ENCODE peak calls at places on chromosome 17, in eight cellular contexts. Z is prostate gland, Y is GM12892, K is GM12878, Q is transverse colon, B is stomach, U is esophagus muscularis mucosa, E is vagina. A is an unnamed sample.

GRCh38 chr17:12620200-12620720 is 45.4 kb upstream of the MYOCD start:
- DNase-seq in E (no peak), B (no peak), Y (no peak), Q (no peak), K (no peak), U (no peak), Z (no peak), A (no peak)

GRCh38 chr17:18951941-18952842 is at the start of gene SLC5A10:
- DNase-seq in K (no peak), Z (no peak), Y (peak), Q (no peak), B (no peak), E (peak), U (no peak), A (no peak)

GRCh38 chr17:39166437-39167335 is 725 bp upstream of the ARL5C start:
- DNase-seq in K (no peak), E (no peak), Q (no peak), Z (no peak), B (no peak), Y (no peak), U (no peak), A (no peak)

GRCh38 chr17:17403899-17404576 is 72.8 kb upstream of the MED9 start:
- DNase-seq in E (no peak), Z (no peak), Q (peak), U (no peak), K (no peak), B (no peak), Y (no peak), A (no peak)

GRCh38 chr17:45332989-45333701 is 16.3 kb upstream of the MAP3K14 start:
- DNase-seq in B (no peak), E (peak), K (no peak), Z (no peak), Q (peak), U (peak), Y (peak), A (peak)

GRCh38 chr17:71234349-71234748 is 886.5 kb upstream of the SOX9 start:
- DNase-seq in Z (no peak), E (no peak), U (no peak), Q (no peak), K (no peak), B (no peak), Y (no peak), A (no peak)

GRCh38 chr17:36089888-36090836 is at the start of gene CCL3:
- DNase-seq in Z (no peak), K (peak), U (no peak), B (no peak), Y (peak), E (no peak), Q (peak), A (no peak)

GRCh38 chr17:39823407-39824054 is 40.6 kb downstream of the IKZF3 start:
- DNase-seq in K (no peak), Q (no peak), Y (no peak), B (no peak), E (no peak), U (no peak), Z (no peak), A (no peak)

GRCh38 chr17:71922439-71922838 is 198.4 kb upstream of the SOX9 start:
- DNase-seq in U (no peak), B (no peak), Z (no peak), E (no peak), Q (no peak), K (peak), Y (no peak), A (no peak)

DNA sequence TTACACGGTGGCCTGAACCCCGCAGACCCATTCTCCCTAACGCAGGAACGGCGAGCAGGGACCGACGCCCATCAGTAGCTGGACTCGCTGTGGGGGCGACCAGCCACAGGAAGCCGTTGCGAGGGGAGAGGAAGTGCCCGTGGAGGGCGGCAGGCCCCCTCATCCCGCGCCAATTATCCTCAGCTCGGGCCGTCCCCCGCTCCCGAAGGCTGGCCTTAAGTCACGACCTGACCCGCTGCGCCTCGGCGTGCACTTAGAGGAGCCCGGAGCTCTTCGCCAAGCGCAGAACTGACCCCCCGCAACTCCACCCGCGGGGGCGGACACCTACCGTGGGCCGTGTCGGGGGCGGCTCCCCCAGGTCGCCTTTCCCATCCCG is 401 bp downstream of the ARL16 start:
- DNase-seq in Z (no peak), E (no peak), Y (no peak), Q (no peak), B (no peak), K (no peak), U (no peak), A (no peak)
- TF ChIP-seq POLR2AphosphoS5 in Z (no peak), E (no peak), Y (peak), Q (no peak), B (no peak), K (no peak), U (no peak), A (no peak)

GRCh38 chr17:14488958-14489550 is 188.2 kb downstream of the HS3ST3B1 start:
- DNase-seq in Q (no peak), E (no peak), B (no peak), Z (no peak), K (no peak), Y (no peak), U (no peak), A (no peak)
- TF ChIP-seq POLR2AphosphoS5 in Q (no peak), E (no peak), B (no peak), Z (no peak), K (no peak), Y (no peak), U (no peak), A (no peak)

DNA sequence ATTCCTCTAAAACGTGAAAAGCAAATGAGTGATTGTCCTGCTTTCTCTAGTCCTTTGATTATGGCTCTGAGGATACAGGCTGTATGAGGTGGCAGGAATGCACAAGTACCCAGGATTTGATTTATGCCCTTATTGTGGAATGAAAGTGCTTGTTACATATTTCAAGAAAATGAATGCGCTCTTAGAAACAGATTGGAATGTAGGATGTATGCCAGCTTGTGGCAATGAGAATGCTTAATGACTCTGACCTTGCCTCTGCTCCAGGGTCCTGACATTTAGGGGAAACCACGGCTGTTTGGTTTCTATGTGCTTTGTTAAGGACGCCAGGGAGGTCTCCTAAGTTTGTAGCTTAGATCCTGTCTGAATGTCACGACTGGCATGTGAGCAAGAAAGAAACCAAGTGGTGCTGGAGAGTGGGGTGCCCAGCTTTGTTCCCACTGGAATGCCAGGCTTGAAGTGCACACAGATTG is 22.0 kb downstream of the PRCD start:
- DNase-seq in Q (no peak), K (no peak), U (no peak), B (no peak), Y (no peak), Z (no peak), E (no peak), A (no peak)
- TF ChIP-seq POLR2AphosphoS5 in Q (no peak), K (no peak), U (no peak), B (peak), Y (no peak), Z (no peak), E (no peak), A (no peak)

GRCh38 chr17:81902023-81902652 is at the start of gene NPB:
- DNase-seq in Z (no peak), B (peak), Q (no peak), E (no peak), U (no peak), Y (no peak), K (no peak), A (no peak)

GRCh38 chr17:81900181-81900820 is 1.7 kb upstream of the NPB start:
- DNase-seq in Y (no peak), K (no peak), U (no peak), B (no peak), Q (no peak), Z (no peak), E (no peak), A (no peak)

GRCh38 chr17:81899514-81900166 is 2.4 kb upstream of the NPB start:
- DNase-seq in Y (no peak), Q (no peak), K (no peak), U (no peak), E (no peak), Z (no peak), B (no peak), A (peak)

GRCh38 chr17:81902653-81903414 is 796 bp downstream of the NPB start:
- DNase-seq in Y (no peak), U (no peak), Q (no peak), K (no peak), B (no peak), Z (no peak), E (no peak), A (no peak)

GRCh38 chr17:81901167-81902022 is 643 bp upstream of the NPB start:
- DNase-seq in Q (no peak), K (no peak), U (no peak), B (no peak), E (no peak), Z (no peak), Y (no peak), A (peak)
- TF ChIP-seq POLR2AphosphoS5 in Q (no peak), K (no peak), U (no peak), B (no peak), E (no peak), Z (no peak), Y (no peak), A (no peak)

DNA sequence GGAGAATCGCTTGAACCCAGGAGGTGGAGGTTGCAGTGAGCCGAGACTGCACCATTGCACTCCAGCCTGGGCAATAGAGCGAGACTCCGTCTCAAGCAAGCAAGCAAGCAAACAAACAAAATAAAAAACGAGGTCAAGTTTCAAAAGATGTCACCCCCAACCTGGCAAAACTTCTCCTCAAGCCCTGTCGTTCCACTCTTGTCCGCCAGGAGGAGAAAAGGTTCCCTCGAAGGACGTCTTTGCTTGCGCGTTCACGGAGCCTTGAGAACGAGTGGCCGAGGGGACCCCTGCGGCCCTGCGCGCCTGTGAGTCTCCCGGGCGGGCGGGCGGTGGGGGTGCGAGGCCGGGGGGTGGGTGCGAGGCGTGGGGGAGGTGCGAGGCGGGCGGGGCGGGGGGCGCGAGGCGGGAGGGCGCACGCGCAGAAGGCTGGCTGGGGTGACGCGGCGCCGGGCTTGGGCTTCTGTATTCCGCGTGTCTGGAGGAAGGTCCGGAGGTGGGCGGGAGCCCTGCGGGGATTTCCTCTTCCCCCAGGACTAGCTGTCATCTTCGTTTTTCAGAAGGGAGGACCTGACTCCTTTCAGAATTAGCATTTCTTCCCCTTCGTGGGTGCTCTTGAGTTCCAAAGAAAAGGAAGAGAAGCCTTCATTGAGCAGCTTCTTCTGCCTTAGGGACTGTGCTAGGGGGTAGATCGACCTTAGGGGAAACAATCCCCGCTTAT is 3.7 kb downstream of the SLC52A1 start:
- DNase-seq in Z (peak), K (peak), B (peak), Y (peak), U (peak), E (no peak), Q (peak), A (peak)
- TF ChIP-seq POLR2AphosphoS5 in Z (peak), K (peak), B (peak), Y (no peak), U (peak), E (no peak), Q (no peak), A (no peak)

GRCh38 chr17:61280851-61281250 is 118.8 kb upstream of the TBX2 start:
- DNase-seq in Q (no peak), U (no peak), Y (no peak), K (no peak), B (no peak), Z (no peak), E (no peak), A (no peak)

GRCh38 chr17:61280338-61280737 is 119.3 kb upstream of the TBX2 start:
- DNase-seq in Z (no peak), E (no peak), Y (no peak), B (no peak), U (no peak), Q (no peak), K (no peak), A (no peak)

GRCh38 chr17:61276806-61277205 is 122.8 kb upstream of the TBX2 start:
- DNase-seq in B (no peak), Y (no peak), E (no peak), Q (no peak), Z (no peak), U (no peak), K (no peak), A (no peak)

GRCh38 chr17:61279476-61280145 is 120.0 kb upstream of the TBX2 start:
- DNase-seq in Y (no peak), U (no peak), K (no peak), Q (no peak), B (no peak), Z (no peak), E (no peak), A (no peak)

GRCh38 chr17:61275395-61275794 is 124.2 kb upstream of the TBX2 start:
- DNase-seq in E (no peak), Z (no peak), Y (no peak), B (no peak), Q (no peak), U (no peak), K (no peak), A (no peak)
- TF ChIP-seq POLR2AphosphoS5 in E (no peak), Z (no peak), Y (no peak), B (no peak), Q (no peak), U (no peak), K (no peak), A (no peak)

GRCh38 chr17:42779942-42780815 is at the start of gene WNK4:
- DNase-seq in U (no peak), Q (peak), E (no peak), B (peak), Z (peak), K (no peak), Y (no peak), A (no peak)
- TF ChIP-seq POLR2AphosphoS5 in U (no peak), Q (no peak), E (no peak), B (no peak), Z (peak), K (no peak), Y (peak), A (no peak)

DNA sequence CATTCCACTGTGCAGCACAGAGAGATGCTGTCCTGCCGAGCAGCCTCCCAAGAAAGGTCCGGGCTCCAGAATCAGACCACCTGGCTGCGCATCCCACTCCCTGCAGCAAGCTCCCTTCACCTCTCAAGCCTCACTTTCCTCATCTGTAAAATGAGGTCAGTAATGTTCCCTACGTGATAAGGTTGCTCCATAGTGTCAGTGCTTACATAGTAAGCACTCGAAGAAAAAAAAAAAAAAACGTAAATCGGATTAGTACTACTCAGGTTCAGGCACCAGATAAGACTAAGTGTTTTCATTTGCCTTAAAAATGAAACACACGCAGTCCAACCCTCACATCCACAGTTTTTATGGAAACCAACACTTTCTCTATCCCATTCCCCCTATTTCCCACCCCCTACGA is 76.7 kb downstream of the CCT6B start:
- DNase-seq in Q (no peak), K (no peak), Y (no peak), B (no peak), U (no peak), Z (no peak), E (no peak), A (no peak)
- TF ChIP-seq POLR2AphosphoS5 in Q (no peak), K (no peak), Y (no peak), B (no peak), U (no peak), Z (no peak), E (no peak), A (no peak)

DNA sequence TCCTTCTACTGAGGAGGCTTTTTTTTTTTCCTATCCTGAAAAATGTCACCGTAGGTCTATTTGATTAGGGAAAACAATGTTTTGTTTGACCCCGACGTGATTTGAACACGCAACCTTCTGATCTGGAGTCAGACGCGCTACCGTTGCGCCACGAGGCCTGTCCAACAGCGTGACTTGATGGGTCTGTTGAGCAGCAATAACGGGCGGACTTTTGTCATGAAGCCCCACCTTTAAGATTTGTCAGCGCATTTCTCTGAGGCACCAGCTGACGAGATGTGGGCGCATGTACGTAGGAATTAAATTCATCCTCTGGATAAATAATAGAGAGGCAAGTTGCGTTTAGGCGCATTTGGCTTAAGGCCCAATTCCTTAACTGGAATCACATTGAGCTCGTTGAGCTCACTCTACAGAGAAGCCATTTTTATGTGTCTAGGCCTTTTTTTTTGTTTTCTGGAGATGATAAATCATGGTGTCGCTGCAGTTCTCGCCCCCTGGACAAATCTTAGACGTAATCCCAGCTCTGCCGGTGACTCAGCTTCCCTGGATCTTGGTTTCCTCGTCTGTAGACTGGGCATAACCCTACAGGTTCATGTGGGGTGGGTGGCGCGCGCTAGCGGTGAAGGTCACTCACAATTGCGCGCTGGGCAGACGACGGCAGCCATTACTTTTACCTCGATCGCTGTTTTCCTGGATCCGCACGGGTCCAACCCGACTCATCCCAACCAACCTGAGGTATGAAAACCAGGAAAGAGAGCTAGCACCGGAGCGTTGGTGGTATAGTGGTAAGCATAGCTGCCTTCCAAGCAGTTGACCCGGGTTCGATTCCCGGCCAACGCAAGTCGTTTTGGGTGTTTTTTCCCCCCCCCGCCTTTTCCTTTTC is 10.6 kb upstream of the AURKB start:
- DNase-seq in Q (peak), B (peak), U (peak), Y (no peak), Z (peak), E (no peak), K (peak), A (peak)
- TF ChIP-seq POLR2AphosphoS5 in Q (no peak), B (peak), U (peak), Y (no peak), Z (peak), E (peak), K (no peak), A (no peak)

DNA sequence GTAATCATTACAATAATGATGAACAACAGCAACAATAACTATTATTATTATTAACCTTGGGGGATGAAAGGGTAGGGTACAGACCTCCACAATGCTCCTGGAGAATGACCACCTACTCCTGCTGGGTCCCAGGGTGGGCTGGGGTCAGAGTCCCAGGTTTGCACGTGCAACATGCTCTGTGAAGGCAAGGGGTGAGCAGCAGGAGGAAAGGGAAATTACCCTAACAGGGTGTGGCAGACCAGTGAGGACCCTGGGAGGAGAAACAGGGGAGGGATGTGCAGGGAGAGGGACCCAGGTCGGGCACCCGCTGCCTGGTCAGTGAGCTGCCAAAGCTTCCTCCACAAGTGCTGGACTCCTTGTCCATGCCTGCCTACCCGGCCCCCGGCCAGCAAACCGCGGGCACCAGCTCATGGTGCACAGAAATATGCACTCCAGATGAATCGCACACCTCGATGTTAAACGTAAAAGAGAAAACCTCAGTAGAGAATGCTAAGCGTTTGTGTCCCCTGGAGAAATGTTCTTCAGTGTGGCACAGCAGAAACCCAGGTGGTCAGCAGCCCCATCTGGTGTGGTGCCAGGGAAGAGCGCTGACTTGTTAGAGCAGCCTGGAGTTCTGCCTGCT is 767.1 kb downstream of the KCNJ18 start:
- DNase-seq in B (no peak), Y (no peak), Z (no peak), Q (no peak), K (no peak), E (peak), U (no peak), A (no peak)
- TF ChIP-seq POLR2AphosphoS5 in B (no peak), Y (no peak), Z (no peak), Q (no peak), K (no peak), E (no peak), U (no peak), A (no peak)